ENCODE peak calls at places on chromosomes 3 and 15, in four cellular contexts. D is body of pancreas, S is astrocyte, U is transverse colon. P is an unnamed sample.

GRCh38 chr3:53725308-53725995 is 120.8 kb downstream of the CHDH start:
- DNase-seq in U (no peak), D (no peak), S (no peak), P (no peak)

GRCh38 chr3:70989174-70989573 is 594.4 kb downstream of the FOXP1 start:
- DNase-seq in U (no peak), D (no peak), S (peak), P (no peak)

GRCh38 chr15:77083381-77084160 is 12.7 kb upstream of the TSPAN3 start:
- DNase-seq in D (peak), S (peak), U (peak), P (peak)

GRCh38 chr3:52429031-52429430 is 15.9 kb downstream of the SEMA3G start:
- DNase-seq in U (no peak), S (no peak), D (no peak), P (peak)

GRCh38 chr3:43194490-43195115 is 88.7 kb upstream of the POMGNT2 start:
- DNase-seq in D (peak), U (peak), S (no peak), P (no peak)

GRCh38 chr15:84725001-84725491 is 9.1 kb upstream of the SEC11A start:
- DNase-seq in U (no peak), D (no peak), S (peak), P (no peak)

GRCh38 chr3:113721638-113722037 is 24.4 kb downstream of the NAA50 start:
- DNase-seq in S (no peak), D (no peak), U (no peak), P (no peak)

GRCh38 chr15:75309711-75310110 is 26.2 kb upstream of the COMMD4 start:
- DNase-seq in S (no peak), D (no peak), U (no peak), P (no peak)

GRCh38 chr15:35667908-35668307 is 121.9 kb upstream of the DPH6 start:
- DNase-seq in D (no peak), U (no peak), S (no peak), P (no peak)

GRCh38 chr3:149042766-149043386 is 43.5 kb downstream of the HLTF start:
- DNase-seq in S (peak), U (no peak), D (no peak), P (no peak)

GRCh38 chr3:100500320-100500880 is 8.0 kb downstream of the TMEM45A start:
- DNase-seq in U (no peak), S (no peak), D (no peak), P (no peak)

GRCh38 chr3:15645740-15646490 is 44.4 kb downstream of the BTD start:
- DNase-seq in U (no peak), D (no peak), S (peak), P (peak)

GRCh38 chr3:101850327-101851048 is 1.2 kb downstream of the NFKBIZ start:
- DNase-seq in S (peak), D (no peak), U (no peak), P (no peak)

GRCh38 chr3:167814441-167814951 is 79.0 kb downstream of the SERPINI1 start:
- DNase-seq in D (peak), S (peak), U (no peak), P (no peak)

GRCh38 chr3:156307704-156308103 is 187.3 kb downstream of the KCNAB1 start:
- DNase-seq in S (peak), D (peak), U (peak), P (peak)

GRCh38 chr3:172391592-172392302 is 56.5 kb downstream of the GHSR start:
- DNase-seq in U (no peak), S (peak), D (no peak), P (no peak)

GRCh38 chr3:114252954-114253353 is 15.6 kb upstream of the ZNF80 start:
- DNase-seq in D (no peak), U (no peak), S (no peak), P (no peak)

GRCh38 chr3:157865449-157865862 is 240.8 kb downstream of the SHOX2 start:
- DNase-seq in S (no peak), U (peak), D (peak), P (no peak)

GRCh38 chr3:125054436-125055164 is 1.2 kb downstream of the HEG1 start:
- DNase-seq in U (no peak), S (peak), D (no peak), P (no peak)
- TF ChIP-seq CTCF in U (peak), S (no peak), D (no peak), P (no peak)

DNA sequence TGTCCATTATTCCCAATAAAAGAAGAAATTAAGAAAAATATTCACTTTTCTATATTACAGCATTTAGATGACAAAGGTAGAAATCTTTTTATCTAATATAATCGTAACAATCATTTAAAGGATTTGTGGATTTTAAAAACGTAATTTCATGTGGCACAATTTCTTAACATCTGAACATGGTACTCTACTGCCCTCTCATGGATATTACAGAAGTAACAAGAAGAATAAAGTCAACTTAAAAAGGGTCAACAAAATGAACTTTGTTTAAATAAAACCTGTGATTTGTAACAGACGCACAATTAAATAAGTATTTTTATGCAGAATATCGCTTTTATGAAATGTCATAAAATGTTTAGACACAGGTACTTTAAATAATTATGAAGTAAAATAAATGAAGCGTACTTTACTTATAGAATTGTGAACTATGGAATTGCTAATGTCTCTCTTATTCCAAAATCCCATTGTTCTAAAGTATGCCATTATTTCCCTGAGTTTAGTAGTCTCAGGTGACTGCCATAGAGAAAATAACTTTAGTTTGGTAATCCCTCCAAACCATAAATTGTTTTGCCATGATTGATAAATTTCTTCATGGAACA is 366.8 kb upstream of the ZNF385D start:
- DNase-seq in U (no peak), D (no peak), S (peak), P (no peak)
- TF ChIP-seq CTCF in U (peak), D (peak), S (peak), P (no peak)

GRCh38 chr15:93018574-93018973 is 70.4 kb downstream of the RGMA start:
- DNase-seq in U (no peak), D (no peak), S (no peak), P (no peak)
- TF ChIP-seq CTCF in U (no peak), D (no peak), S (peak), P (no peak)

GRCh38 chr3:76679510-76679909 is 360.4 kb upstream of the ROBO2 start:
- DNase-seq in S (no peak), D (no peak), U (no peak), P (no peak)
- TF ChIP-seq CTCF in S (no peak), D (no peak), U (no peak), P (no peak)

GRCh38 chr3:9859530-9860025 is 15.8 kb upstream of the RPUSD3 start:
- DNase-seq in U (no peak), S (no peak), D (no peak), P (no peak)

GRCh38 chr3:9861626-9862130 is 17.9 kb upstream of the RPUSD3 start:
- DNase-seq in D (no peak), S (no peak), U (no peak), P (no peak)

GRCh38 chr3:9866639-9867038 is 13.4 kb downstream of the CIDEC start:
- DNase-seq in D (no peak), S (peak), U (peak), P (peak)

GRCh38 chr3:9861201-9861600 is 17.4 kb upstream of the RPUSD3 start:
- DNase-seq in U (no peak), S (no peak), D (no peak), P (no peak)

DNA sequence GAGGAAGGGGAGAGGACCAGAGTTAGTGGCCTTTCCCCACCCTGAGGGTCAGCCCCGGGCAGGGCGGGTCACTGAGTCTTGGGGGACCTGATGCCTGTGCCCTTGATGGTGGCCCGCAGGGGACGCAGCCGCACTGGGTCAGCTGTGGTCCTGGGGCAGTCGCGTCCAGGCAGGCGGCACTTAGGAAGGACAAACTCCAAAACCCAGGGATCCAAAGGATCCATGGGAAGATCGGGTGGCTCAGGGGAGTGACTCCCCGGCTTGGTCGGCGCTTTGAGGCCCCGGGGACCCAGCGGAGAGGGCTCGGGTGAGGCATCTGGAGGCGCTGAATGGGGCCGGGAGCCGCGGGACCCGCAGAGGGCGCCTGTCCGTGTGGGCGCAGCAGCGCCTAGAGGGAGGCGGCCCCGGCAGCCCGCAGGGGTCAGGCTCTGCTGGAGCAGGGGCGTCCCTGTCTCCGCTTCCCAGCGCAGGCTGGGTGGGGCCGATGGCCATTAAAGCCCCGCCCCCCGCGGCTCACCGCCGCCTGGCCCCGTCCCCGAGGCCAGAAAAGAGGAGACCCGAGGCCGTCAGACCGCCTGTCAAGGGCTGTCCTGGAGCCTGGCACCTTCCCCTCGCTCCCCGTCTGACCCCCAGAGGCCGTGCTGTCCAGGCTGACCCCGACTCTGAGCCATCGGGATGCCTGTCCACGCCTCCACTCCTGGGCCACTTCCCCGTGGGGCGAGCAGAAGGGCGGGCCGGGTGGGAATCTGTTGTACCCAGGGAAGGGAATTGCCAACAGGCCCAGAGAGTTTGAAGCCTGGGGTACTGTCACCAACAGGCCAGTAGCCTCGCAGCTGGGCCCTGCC is 17.4 kb downstream of the CIDEC start:
- DNase-seq in U (peak), D (peak), S (no peak), P (no peak)
- TF ChIP-seq CTCF in U (peak), D (peak), S (no peak), P (peak)

P was measured in omental fat pad.